ENCODE peak calls at places on chromosomes 16 and 17, in five cellular contexts. One of them, this sample, is unnamed.

GRCh38 chr17:50412188-50412732 is 13.8 kb upstream of the ACSF2 start:
- DNase-seq in foreskin fibroblast: no peak
- DNase-seq in stimulated activated CD4-positive, alpha-beta T cell treated with anti-CD3 and anti-CD28 coated beads, Interleukin-12 subunit alpha, Interleukin-12 subunit beta, amount 100 ng/mL, for 48 hours: no peak
- DNase-seq in HS-27A: no peak
- DNase-seq in stimulated activated CD8-positive, alpha-beta memory T cell treated with anti-CD3 and anti-CD28 coated beads, Interleukin-4, amount 100 ng/mL, for 48 hours: no peak
- DNase-seq in this sample: no peak

GRCh38 chr16:55012362-55012761 is 81.7 kb downstream of the IRX5 start:
- DNase-seq in foreskin fibroblast: no peak
- DNase-seq in stimulated activated CD4-positive, alpha-beta T cell treated with anti-CD3 and anti-CD28 coated beads, Interleukin-12 subunit alpha, Interleukin-12 subunit beta, amount 100 ng/mL, for 48 hours: no peak
- DNase-seq in HS-27A: no peak
- DNase-seq in stimulated activated CD8-positive, alpha-beta memory T cell treated with anti-CD3 and anti-CD28 coated beads, Interleukin-4, amount 100 ng/mL, for 48 hours: no peak
- DNase-seq in this sample: no peak

GRCh38 chr17:82241183-82241925 is 12.5 kb downstream of the SLC16A3 start:
- DNase-seq in foreskin fibroblast: peak
- DNase-seq in stimulated activated CD4-positive, alpha-beta T cell treated with anti-CD3 and anti-CD28 coated beads, Interleukin-12 subunit alpha, Interleukin-12 subunit beta, amount 100 ng/mL, for 48 hours: peak
- DNase-seq in HS-27A: no peak
- DNase-seq in stimulated activated CD8-positive, alpha-beta memory T cell treated with anti-CD3 and anti-CD28 coated beads, Interleukin-4, amount 100 ng/mL, for 48 hours: peak
- DNase-seq in this sample: peak

GRCh38 chr17:13584701-13585080 is 17.0 kb downstream of the HS3ST3A1 start:
- DNase-seq in foreskin fibroblast: no peak
- DNase-seq in stimulated activated CD4-positive, alpha-beta T cell treated with anti-CD3 and anti-CD28 coated beads, Interleukin-12 subunit alpha, Interleukin-12 subunit beta, amount 100 ng/mL, for 48 hours: no peak
- DNase-seq in HS-27A: no peak
- DNase-seq in stimulated activated CD8-positive, alpha-beta memory T cell treated with anti-CD3 and anti-CD28 coated beads, Interleukin-4, amount 100 ng/mL, for 48 hours: no peak
- DNase-seq in this sample: no peak

GRCh38 chr16:91484-91883 is 13.5 kb downstream of the MPG start:
- DNase-seq in foreskin fibroblast: peak
- DNase-seq in stimulated activated CD4-positive, alpha-beta T cell treated with anti-CD3 and anti-CD28 coated beads, Interleukin-12 subunit alpha, Interleukin-12 subunit beta, amount 100 ng/mL, for 48 hours: no peak
- DNase-seq in HS-27A: no peak
- DNase-seq in stimulated activated CD8-positive, alpha-beta memory T cell treated with anti-CD3 and anti-CD28 coated beads, Interleukin-4, amount 100 ng/mL, for 48 hours: no peak
- DNase-seq in this sample: peak

GRCh38 chr16:8402981-8403853 is 187.1 kb downstream of the TMEM114 start:
- DNase-seq in foreskin fibroblast: no peak
- DNase-seq in stimulated activated CD4-positive, alpha-beta T cell treated with anti-CD3 and anti-CD28 coated beads, Interleukin-12 subunit alpha, Interleukin-12 subunit beta, amount 100 ng/mL, for 48 hours: no peak
- DNase-seq in HS-27A: no peak
- DNase-seq in stimulated activated CD8-positive, alpha-beta memory T cell treated with anti-CD3 and anti-CD28 coated beads, Interleukin-4, amount 100 ng/mL, for 48 hours: no peak
- DNase-seq in this sample: no peak

GRCh38 chr16:75931043-75931442 is 204.8 kb upstream of the CPHXL start:
- DNase-seq in foreskin fibroblast: peak
- DNase-seq in stimulated activated CD4-positive, alpha-beta T cell treated with anti-CD3 and anti-CD28 coated beads, Interleukin-12 subunit alpha, Interleukin-12 subunit beta, amount 100 ng/mL, for 48 hours: no peak
- DNase-seq in HS-27A: no peak
- DNase-seq in stimulated activated CD8-positive, alpha-beta memory T cell treated with anti-CD3 and anti-CD28 coated beads, Interleukin-4, amount 100 ng/mL, for 48 hours: no peak
- DNase-seq in this sample: no peak

GRCh38 chr16:31519746-31520145 is 8.0 kb upstream of the AHSP start:
- DNase-seq in foreskin fibroblast: no peak
- DNase-seq in stimulated activated CD4-positive, alpha-beta T cell treated with anti-CD3 and anti-CD28 coated beads, Interleukin-12 subunit alpha, Interleukin-12 subunit beta, amount 100 ng/mL, for 48 hours: no peak
- DNase-seq in HS-27A: no peak
- DNase-seq in stimulated activated CD8-positive, alpha-beta memory T cell treated with anti-CD3 and anti-CD28 coated beads, Interleukin-4, amount 100 ng/mL, for 48 hours: no peak
- DNase-seq in this sample: no peak

GRCh38 chr16:1030381-1030901 is 42.1 kb upstream of the SSTR5 start:
- DNase-seq in foreskin fibroblast: no peak
- DNase-seq in stimulated activated CD4-positive, alpha-beta T cell treated with anti-CD3 and anti-CD28 coated beads, Interleukin-12 subunit alpha, Interleukin-12 subunit beta, amount 100 ng/mL, for 48 hours: no peak
- DNase-seq in HS-27A: no peak
- DNase-seq in stimulated activated CD8-positive, alpha-beta memory T cell treated with anti-CD3 and anti-CD28 coated beads, Interleukin-4, amount 100 ng/mL, for 48 hours: no peak
- DNase-seq in this sample: no peak

GRCh38 chr17:21678451-21679081 is 13.8 kb upstream of the KCNJ18 start:
- DNase-seq in foreskin fibroblast: no peak
- DNase-seq in stimulated activated CD4-positive, alpha-beta T cell treated with anti-CD3 and anti-CD28 coated beads, Interleukin-12 subunit alpha, Interleukin-12 subunit beta, amount 100 ng/mL, for 48 hours: no peak
- DNase-seq in HS-27A: no peak
- DNase-seq in stimulated activated CD8-positive, alpha-beta memory T cell treated with anti-CD3 and anti-CD28 coated beads, Interleukin-4, amount 100 ng/mL, for 48 hours: no peak
- DNase-seq in this sample: no peak

GRCh38 chr17:76408037-76408849 is 23.8 kb downstream of the SPHK1 start:
- DNase-seq in foreskin fibroblast: peak
- DNase-seq in stimulated activated CD4-positive, alpha-beta T cell treated with anti-CD3 and anti-CD28 coated beads, Interleukin-12 subunit alpha, Interleukin-12 subunit beta, amount 100 ng/mL, for 48 hours: peak
- DNase-seq in HS-27A: no peak
- DNase-seq in stimulated activated CD8-positive, alpha-beta memory T cell treated with anti-CD3 and anti-CD28 coated beads, Interleukin-4, amount 100 ng/mL, for 48 hours: peak
- DNase-seq in this sample: no peak

GRCh38 chr16:24834459-24835335 is 11.1 kb upstream of the SLC5A11 start:
- DNase-seq in foreskin fibroblast: peak
- DNase-seq in stimulated activated CD4-positive, alpha-beta T cell treated with anti-CD3 and anti-CD28 coated beads, Interleukin-12 subunit alpha, Interleukin-12 subunit beta, amount 100 ng/mL, for 48 hours: no peak
- DNase-seq in HS-27A: no peak
- DNase-seq in stimulated activated CD8-positive, alpha-beta memory T cell treated with anti-CD3 and anti-CD28 coated beads, Interleukin-4, amount 100 ng/mL, for 48 hours: no peak
- DNase-seq in this sample: peak

GRCh38 chr17:48282303-48282702 is 147.7 kb downstream of the SKAP1 start:
- DNase-seq in foreskin fibroblast: no peak
- DNase-seq in stimulated activated CD4-positive, alpha-beta T cell treated with anti-CD3 and anti-CD28 coated beads, Interleukin-12 subunit alpha, Interleukin-12 subunit beta, amount 100 ng/mL, for 48 hours: no peak
- DNase-seq in HS-27A: no peak
- DNase-seq in stimulated activated CD8-positive, alpha-beta memory T cell treated with anti-CD3 and anti-CD28 coated beads, Interleukin-4, amount 100 ng/mL, for 48 hours: no peak
- DNase-seq in this sample: no peak

GRCh38 chr17:41972571-41973411 is 6.2 kb downstream of the CNP start:
- DNase-seq in foreskin fibroblast: no peak
- DNase-seq in stimulated activated CD4-positive, alpha-beta T cell treated with anti-CD3 and anti-CD28 coated beads, Interleukin-12 subunit alpha, Interleukin-12 subunit beta, amount 100 ng/mL, for 48 hours: no peak
- DNase-seq in HS-27A: no peak
- DNase-seq in stimulated activated CD8-positive, alpha-beta memory T cell treated with anti-CD3 and anti-CD28 coated beads, Interleukin-4, amount 100 ng/mL, for 48 hours: no peak
- DNase-seq in this sample: no peak

GRCh38 chr17:1009411-1010085 is 12.6 kb downstream of the TIMM22 start:
- DNase-seq in foreskin fibroblast: no peak
- DNase-seq in stimulated activated CD4-positive, alpha-beta T cell treated with anti-CD3 and anti-CD28 coated beads, Interleukin-12 subunit alpha, Interleukin-12 subunit beta, amount 100 ng/mL, for 48 hours: no peak
- DNase-seq in HS-27A: no peak
- DNase-seq in stimulated activated CD8-positive, alpha-beta memory T cell treated with anti-CD3 and anti-CD28 coated beads, Interleukin-4, amount 100 ng/mL, for 48 hours: no peak
- DNase-seq in this sample: no peak

GRCh38 chr17:17235212-17236174 is 1.5 kb downstream of the FLCN start:
- DNase-seq in foreskin fibroblast: peak
- DNase-seq in stimulated activated CD4-positive, alpha-beta T cell treated with anti-CD3 and anti-CD28 coated beads, Interleukin-12 subunit alpha, Interleukin-12 subunit beta, amount 100 ng/mL, for 48 hours: no peak
- DNase-seq in HS-27A: no peak
- DNase-seq in stimulated activated CD8-positive, alpha-beta memory T cell treated with anti-CD3 and anti-CD28 coated beads, Interleukin-4, amount 100 ng/mL, for 48 hours: no peak
- DNase-seq in this sample: peak

GRCh38 chr17:9236286-9237052 is 215.2 kb downstream of the NTN1 start:
- DNase-seq in foreskin fibroblast: no peak
- DNase-seq in stimulated activated CD4-positive, alpha-beta T cell treated with anti-CD3 and anti-CD28 coated beads, Interleukin-12 subunit alpha, Interleukin-12 subunit beta, amount 100 ng/mL, for 48 hours: no peak
- DNase-seq in HS-27A: no peak
- DNase-seq in stimulated activated CD8-positive, alpha-beta memory T cell treated with anti-CD3 and anti-CD28 coated beads, Interleukin-4, amount 100 ng/mL, for 48 hours: no peak
- DNase-seq in this sample: no peak

GRCh38 chr16:14300631-14301149 is 229.6 kb downstream of the MRTFB start:
- DNase-seq in foreskin fibroblast: peak
- DNase-seq in stimulated activated CD4-positive, alpha-beta T cell treated with anti-CD3 and anti-CD28 coated beads, Interleukin-12 subunit alpha, Interleukin-12 subunit beta, amount 100 ng/mL, for 48 hours: no peak
- DNase-seq in HS-27A: no peak
- DNase-seq in stimulated activated CD8-positive, alpha-beta memory T cell treated with anti-CD3 and anti-CD28 coated beads, Interleukin-4, amount 100 ng/mL, for 48 hours: peak
- DNase-seq in this sample: peak

GRCh38 chr17:48718781-48719641 is 3.3 kb downstream of the PRAC1 start:
- DNase-seq in foreskin fibroblast: no peak
- DNase-seq in stimulated activated CD4-positive, alpha-beta T cell treated with anti-CD3 and anti-CD28 coated beads, Interleukin-12 subunit alpha, Interleukin-12 subunit beta, amount 100 ng/mL, for 48 hours: no peak
- DNase-seq in HS-27A: no peak
- DNase-seq in stimulated activated CD8-positive, alpha-beta memory T cell treated with anti-CD3 and anti-CD28 coated beads, Interleukin-4, amount 100 ng/mL, for 48 hours: peak
- DNase-seq in this sample: no peak

GRCh38 chr16:4859900-4860255 is 12.6 kb downstream of the UBN1 start:
- DNase-seq in foreskin fibroblast: no peak
- DNase-seq in stimulated activated CD4-positive, alpha-beta T cell treated with anti-CD3 and anti-CD28 coated beads, Interleukin-12 subunit alpha, Interleukin-12 subunit beta, amount 100 ng/mL, for 48 hours: no peak
- DNase-seq in HS-27A: no peak
- DNase-seq in stimulated activated CD8-positive, alpha-beta memory T cell treated with anti-CD3 and anti-CD28 coated beads, Interleukin-4, amount 100 ng/mL, for 48 hours: no peak
- DNase-seq in this sample: no peak

GRCh38 chr17:45394913-45395568 is 37.6 kb downstream of the ARHGAP27 start:
- DNase-seq in foreskin fibroblast: peak
- DNase-seq in stimulated activated CD4-positive, alpha-beta T cell treated with anti-CD3 and anti-CD28 coated beads, Interleukin-12 subunit alpha, Interleukin-12 subunit beta, amount 100 ng/mL, for 48 hours: no peak
- DNase-seq in HS-27A: no peak
- DNase-seq in stimulated activated CD8-positive, alpha-beta memory T cell treated with anti-CD3 and anti-CD28 coated beads, Interleukin-4, amount 100 ng/mL, for 48 hours: peak
- DNase-seq in this sample: peak

GRCh38 chr16:69037373-69038160 is 67.9 kb upstream of the HAS3 start:
- DNase-seq in foreskin fibroblast: no peak
- DNase-seq in stimulated activated CD4-positive, alpha-beta T cell treated with anti-CD3 and anti-CD28 coated beads, Interleukin-12 subunit alpha, Interleukin-12 subunit beta, amount 100 ng/mL, for 48 hours: no peak
- DNase-seq in HS-27A: no peak
- DNase-seq in stimulated activated CD8-positive, alpha-beta memory T cell treated with anti-CD3 and anti-CD28 coated beads, Interleukin-4, amount 100 ng/mL, for 48 hours: no peak
- DNase-seq in this sample: no peak

GRCh38 chr16:85906349-85906748 is 7.4 kb downstream of the IRF8 start:
- DNase-seq in foreskin fibroblast: no peak
- DNase-seq in stimulated activated CD4-positive, alpha-beta T cell treated with anti-CD3 and anti-CD28 coated beads, Interleukin-12 subunit alpha, Interleukin-12 subunit beta, amount 100 ng/mL, for 48 hours: no peak
- DNase-seq in HS-27A: no peak
- DNase-seq in stimulated activated CD8-positive, alpha-beta memory T cell treated with anti-CD3 and anti-CD28 coated beads, Interleukin-4, amount 100 ng/mL, for 48 hours: no peak
- DNase-seq in this sample: no peak

GRCh38 chr16:16196099-16196498 is 27.2 kb downstream of the ABCC6 start:
- DNase-seq in foreskin fibroblast: no peak
- DNase-seq in stimulated activated CD4-positive, alpha-beta T cell treated with anti-CD3 and anti-CD28 coated beads, Interleukin-12 subunit alpha, Interleukin-12 subunit beta, amount 100 ng/mL, for 48 hours: no peak
- DNase-seq in HS-27A: no peak
- DNase-seq in stimulated activated CD8-positive, alpha-beta memory T cell treated with anti-CD3 and anti-CD28 coated beads, Interleukin-4, amount 100 ng/mL, for 48 hours: no peak
- DNase-seq in this sample: no peak

GRCh38 chr17:5759501-5759925 is 175.2 kb upstream of the NLRP1 start:
- DNase-seq in foreskin fibroblast: no peak
- DNase-seq in stimulated activated CD4-positive, alpha-beta T cell treated with anti-CD3 and anti-CD28 coated beads, Interleukin-12 subunit alpha, Interleukin-12 subunit beta, amount 100 ng/mL, for 48 hours: no peak
- DNase-seq in HS-27A: no peak
- DNase-seq in stimulated activated CD8-positive, alpha-beta memory T cell treated with anti-CD3 and anti-CD28 coated beads, Interleukin-4, amount 100 ng/mL, for 48 hours: no peak
- DNase-seq in this sample: no peak

GRCh38 chr17:10729334-10730193 is at the start of gene TMEM220:
- DNase-seq in foreskin fibroblast: peak
- DNase-seq in stimulated activated CD4-positive, alpha-beta T cell treated with anti-CD3 and anti-CD28 coated beads, Interleukin-12 subunit alpha, Interleukin-12 subunit beta, amount 100 ng/mL, for 48 hours: no peak
- DNase-seq in HS-27A: no peak
- DNase-seq in stimulated activated CD8-positive, alpha-beta memory T cell treated with anti-CD3 and anti-CD28 coated beads, Interleukin-4, amount 100 ng/mL, for 48 hours: peak
- DNase-seq in this sample: no peak

GRCh38 chr17:81064746-81065475 is 30.0 kb downstream of the BAIAP2 start:
- DNase-seq in foreskin fibroblast: peak
- DNase-seq in stimulated activated CD4-positive, alpha-beta T cell treated with anti-CD3 and anti-CD28 coated beads, Interleukin-12 subunit alpha, Interleukin-12 subunit beta, amount 100 ng/mL, for 48 hours: no peak
- DNase-seq in HS-27A: no peak
- DNase-seq in stimulated activated CD8-positive, alpha-beta memory T cell treated with anti-CD3 and anti-CD28 coated beads, Interleukin-4, amount 100 ng/mL, for 48 hours: no peak
- DNase-seq in this sample: peak

GRCh38 chr17:76735006-76735405 is 2.1 kb downstream of the SRSF2 start:
- DNase-seq in foreskin fibroblast: no peak
- DNase-seq in stimulated activated CD4-positive, alpha-beta T cell treated with anti-CD3 and anti-CD28 coated beads, Interleukin-12 subunit alpha, Interleukin-12 subunit beta, amount 100 ng/mL, for 48 hours: no peak
- DNase-seq in HS-27A: no peak
- DNase-seq in stimulated activated CD8-positive, alpha-beta memory T cell treated with anti-CD3 and anti-CD28 coated beads, Interleukin-4, amount 100 ng/mL, for 48 hours: no peak
- DNase-seq in this sample: no peak

GRCh38 chr16:30121741-30122620 is 1.0 kb downstream of the MAPK3 start:
- DNase-seq in foreskin fibroblast: no peak
- DNase-seq in stimulated activated CD4-positive, alpha-beta T cell treated with anti-CD3 and anti-CD28 coated beads, Interleukin-12 subunit alpha, Interleukin-12 subunit beta, amount 100 ng/mL, for 48 hours: no peak
- DNase-seq in HS-27A: no peak
- DNase-seq in stimulated activated CD8-positive, alpha-beta memory T cell treated with anti-CD3 and anti-CD28 coated beads, Interleukin-4, amount 100 ng/mL, for 48 hours: no peak
- DNase-seq in this sample: no peak

GRCh38 chr17:68519911-68520310 is 7.7 kb downstream of the PRKAR1A start:
- DNase-seq in foreskin fibroblast: no peak
- DNase-seq in stimulated activated CD4-positive, alpha-beta T cell treated with anti-CD3 and anti-CD28 coated beads, Interleukin-12 subunit alpha, Interleukin-12 subunit beta, amount 100 ng/mL, for 48 hours: no peak
- DNase-seq in HS-27A: no peak
- DNase-seq in stimulated activated CD8-positive, alpha-beta memory T cell treated with anti-CD3 and anti-CD28 coated beads, Interleukin-4, amount 100 ng/mL, for 48 hours: no peak
- DNase-seq in this sample: no peak

GRCh38 chr16:46848768-46849764 is 18.1 kb upstream of the C16orf87 start:
- DNase-seq in foreskin fibroblast: no peak
- DNase-seq in stimulated activated CD4-positive, alpha-beta T cell treated with anti-CD3 and anti-CD28 coated beads, Interleukin-12 subunit alpha, Interleukin-12 subunit beta, amount 100 ng/mL, for 48 hours: no peak
- DNase-seq in HS-27A: no peak
- DNase-seq in stimulated activated CD8-positive, alpha-beta memory T cell treated with anti-CD3 and anti-CD28 coated beads, Interleukin-4, amount 100 ng/mL, for 48 hours: no peak
- DNase-seq in this sample: no peak

GRCh38 chr17:67487506-67487905 is 110.4 kb downstream of the PITPNC1 start:
- DNase-seq in foreskin fibroblast: no peak
- DNase-seq in stimulated activated CD4-positive, alpha-beta T cell treated with anti-CD3 and anti-CD28 coated beads, Interleukin-12 subunit alpha, Interleukin-12 subunit beta, amount 100 ng/mL, for 48 hours: no peak
- DNase-seq in HS-27A: no peak
- DNase-seq in stimulated activated CD8-positive, alpha-beta memory T cell treated with anti-CD3 and anti-CD28 coated beads, Interleukin-4, amount 100 ng/mL, for 48 hours: no peak
- DNase-seq in this sample: no peak

GRCh38 chr17:50681260-50682200 is 26.2 kb downstream of the ANKRD40 start:
- DNase-seq in foreskin fibroblast: peak
- DNase-seq in stimulated activated CD4-positive, alpha-beta T cell treated with anti-CD3 and anti-CD28 coated beads, Interleukin-12 subunit alpha, Interleukin-12 subunit beta, amount 100 ng/mL, for 48 hours: no peak
- DNase-seq in HS-27A: peak
- DNase-seq in stimulated activated CD8-positive, alpha-beta memory T cell treated with anti-CD3 and anti-CD28 coated beads, Interleukin-4, amount 100 ng/mL, for 48 hours: no peak
- DNase-seq in this sample: no peak

This sample was measured in retinal pigment epithelial cell.